ENCODE peak calls at places on chromosomes 5 and 9, in four cellular contexts. U is NCI-H460, E is HEK293T, A is NB4. P is an unnamed sample.

GRCh38 chr5:19235101-19235584 is 752.9 kb downstream of the CDH18 start:
- DNase-seq in A (no peak), E (no peak), U (no peak), P (no peak)

GRCh38 chr9:35044071-35044470 is 28.4 kb downstream of the VCP start:
- DNase-seq in A (no peak), E (no peak), U (no peak), P (no peak)

GRCh38 chr9:85522459-85523092 is 219.2 kb downstream of the AGTPBP1 start:
- DNase-seq in U (peak), A (peak), E (no peak), P (no peak)

GRCh38 chr9:109816490-109816889 is 36.5 kb downstream of the PALM2AKAP2 start:
- DNase-seq in U (peak), E (no peak), A (peak), P (no peak)

GRCh38 chr5:174706997-174707548 is 17.3 kb upstream of the MSX2 start:
- DNase-seq in U (no peak), A (no peak), E (no peak), P (no peak)

GRCh38 chr5:177303121-177303924 is at the start of the genes PRELID1 and RAB24:
- DNase-seq in E (peak), U (peak), A (peak), P (no peak)

GRCh38 chr9:96686638-96687335 is 31.7 kb upstream of the PRXL2C start:
- DNase-seq in E (no peak), A (no peak), U (peak), P (peak)

GRCh38 chr9:6852243-6852963 is 94.6 kb downstream of the KDM4C start:
- DNase-seq in E (no peak), U (no peak), A (no peak), P (no peak)

GRCh38 chr9:125510980-125511379 is 196.0 kb downstream of the MAPKAP1 start:
- DNase-seq in U (no peak), E (no peak), A (no peak), P (no peak)

GRCh38 chr9:95778957-95779356 is 96.5 kb upstream of the ERCC6L2 start:
- DNase-seq in U (no peak), A (peak), E (no peak), P (no peak)

GRCh38 chr5:143673676-143674468 is 138.1 kb upstream of the HMHB1 start:
- DNase-seq in E (no peak), U (no peak), A (no peak), P (no peak)

GRCh38 chr9:20996809-20997208 is 34.6 kb downstream of the HACD4 start:
- DNase-seq in A (no peak), U (no peak), E (no peak), P (no peak)

GRCh38 chr5:95895771-95896170 is 65.9 kb downstream of the ELL2 start:
- DNase-seq in E (no peak), U (no peak), A (no peak), P (no peak)

GRCh38 chr5:79793722-79794121 is 104.1 kb downstream of the CMYA5 start:
- DNase-seq in U (no peak), A (no peak), E (no peak), P (no peak)

GRCh38 chr9:79131375-79131774 is 440.4 kb upstream of the TLE4 start:
- DNase-seq in A (no peak), U (no peak), E (no peak), P (no peak)

GRCh38 chr5:133142782-133143181 is 91.0 kb downstream of the HSPA4 start:
- DNase-seq in A (no peak), E (no peak), U (no peak), P (no peak)

GRCh38 chr9:91580136-91580535 is 156.5 kb upstream of the NFIL3 start:
- DNase-seq in U (no peak), A (peak), E (no peak), P (no peak)

GRCh38 chr5:55027589-55027988 is 3.5 kb downstream of the GZMK start:
- DNase-seq in U (no peak), E (no peak), A (no peak), P (no peak)

GRCh38 chr9:87601595-87601994 is 103.9 kb downstream of the DAPK1 start:
- DNase-seq in A (no peak), E (no peak), U (no peak), P (no peak)

GRCh38 chr9:93635186-93636107 is 59.1 kb downstream of the PHF2 start:
- DNase-seq in A (no peak), E (no peak), U (no peak), P (no peak)

GRCh38 chr9:75140261-75140660 is 51.9 kb downstream of the OSTF1 start:
- DNase-seq in A (no peak), U (no peak), E (no peak), P (no peak)

GRCh38 chr5:134124289-134125194 is 10.1 kb downstream of the TCF7 start:
- DNase-seq in U (no peak), E (no peak), A (peak), P (no peak)

GRCh38 chr9:7894231-7894630 is 94.7 kb upstream of the DMAC1 start:
- DNase-seq in U (no peak), A (no peak), E (no peak), P (no peak)